ENCODE peak calls at places on chromosome 1, in five cellular contexts. One of them, this sample, is unnamed.

GRCh38 chr1:116763116-116763786 is 9.0 kb downstream of the CD2 start:
- DNase-seq in keratinocyte: no peak
- DNase-seq in PC-9: no peak
- DNase-seq in fibroblast of lung: no peak
- DNase-seq in HCT116: no peak
- DNase-seq in this sample: peak; percentile 20

GRCh38 chr1:211036701-211037494 is 97.0 kb downstream of the KCNH1 start:
- DNase-seq in keratinocyte: peak; percentile 13
- DNase-seq in HCT116: peak; percentile 64
- DNase-seq in PC-9: peak; percentile 54
- DNase-seq in fibroblast of lung: peak; percentile 97
- DNase-seq in this sample: peak; percentile 20

GRCh38 chr1:78673120-78673519 is 23.5 kb downstream of the IFI44 start:
- DNase-seq in fibroblast of lung: no peak
- DNase-seq in keratinocyte: no peak
- DNase-seq in PC-9: no peak
- DNase-seq in HCT116: no peak
- DNase-seq in this sample: peak; percentile 21

GRCh38 chr1:169893645-169894423 is at the start of gene SCYL3:
- DNase-seq in keratinocyte: peak; percentile 81
- DNase-seq in HCT116: peak; percentile 97
- DNase-seq in fibroblast of lung: peak; percentile 98
- DNase-seq in PC-9: peak; percentile 89
- DNase-seq in this sample: peak; percentile 97

GRCh38 chr1:33280091-33280661 is 23.9 kb downstream of the ZNF362 start:
- DNase-seq in keratinocyte: no peak
- DNase-seq in HCT116: no peak
- DNase-seq in fibroblast of lung: no peak
- DNase-seq in PC-9: no peak
- DNase-seq in this sample: no peak

GRCh38 chr1:18448889-18449288 is 31.8 kb upstream of the KLHDC7A start:
- DNase-seq in PC-9: no peak
- DNase-seq in fibroblast of lung: no peak
- DNase-seq in HCT116: no peak
- DNase-seq in keratinocyte: no peak
- DNase-seq in this sample: no peak

GRCh38 chr1:35691080-35691479 is 27.6 kb downstream of the C1orf216 start:
- DNase-seq in keratinocyte: no peak
- DNase-seq in fibroblast of lung: no peak
- DNase-seq in PC-9: no peak
- DNase-seq in HCT116: no peak
- DNase-seq in this sample: no peak

GRCh38 chr1:48262001-48262400 is 39.5 kb downstream of the SLC5A9 start:
- DNase-seq in keratinocyte: no peak
- DNase-seq in HCT116: no peak
- DNase-seq in fibroblast of lung: no peak
- DNase-seq in PC-9: no peak
- DNase-seq in this sample: no peak

GRCh38 chr1:21325231-21325718 is 35.0 kb upstream of the ECE1 start:
- DNase-seq in HCT116: no peak
- DNase-seq in fibroblast of lung: no peak
- DNase-seq in keratinocyte: no peak
- DNase-seq in PC-9: no peak
- DNase-seq in this sample: no peak

GRCh38 chr1:224592636-224593579 is 23.2 kb upstream of the CNIH3 start:
- DNase-seq in keratinocyte: peak; percentile 36
- DNase-seq in fibroblast of lung: peak; percentile 97
- DNase-seq in PC-9: no peak
- DNase-seq in HCT116: no peak
- DNase-seq in this sample: peak; percentile 26

GRCh38 chr1:231643333-231644237 is 17.0 kb downstream of the DISC1 start:
- DNase-seq in fibroblast of lung: no peak
- DNase-seq in HCT116: no peak
- DNase-seq in PC-9: no peak
- DNase-seq in keratinocyte: no peak
- DNase-seq in this sample: no peak

GRCh38 chr1:54188291-54188690 is 11.5 kb downstream of the CYB5RL start:
- DNase-seq in PC-9: no peak
- DNase-seq in keratinocyte: no peak
- DNase-seq in fibroblast of lung: no peak
- DNase-seq in HCT116: no peak
- DNase-seq in this sample: no peak

GRCh38 chr1:59730302-59730701 is 84.4 kb upstream of the HOOK1 start:
- DNase-seq in HCT116: no peak
- DNase-seq in keratinocyte: peak; percentile 90
- DNase-seq in PC-9: no peak
- DNase-seq in fibroblast of lung: peak; percentile 95
- DNase-seq in this sample: peak; percentile 28

GRCh38 chr1:37875833-37876232 is 16.4 kb upstream of the MTF1 start:
- DNase-seq in PC-9: peak; percentile 48
- DNase-seq in fibroblast of lung: no peak
- DNase-seq in HCT116: no peak
- DNase-seq in keratinocyte: no peak
- DNase-seq in this sample: no peak

GRCh38 chr1:160125761-160126160 is 10.2 kb downstream of the ATP1A2 start:
- DNase-seq in HCT116: no peak
- DNase-seq in fibroblast of lung: peak; percentile 58
- DNase-seq in PC-9: no peak
- DNase-seq in keratinocyte: no peak
- DNase-seq in this sample: no peak

GRCh38 chr1:226712779-226713420 is 26.2 kb downstream of the ITPKB start:
- DNase-seq in keratinocyte: no peak
- DNase-seq in PC-9: no peak
- DNase-seq in HCT116: no peak
- DNase-seq in fibroblast of lung: no peak
- DNase-seq in this sample: no peak

GRCh38 chr1:223189903-223190724 is 47.1 kb upstream of the TLR5 start:
- DNase-seq in keratinocyte: no peak
- DNase-seq in PC-9: peak; percentile 92
- DNase-seq in fibroblast of lung: peak; percentile 89
- DNase-seq in HCT116: peak; percentile 34
- DNase-seq in this sample: no peak

GRCh38 chr1:181936269-181936668 is 125.2 kb downstream of the ZNF648 start:
- DNase-seq in HCT116: no peak
- DNase-seq in keratinocyte: no peak
- DNase-seq in fibroblast of lung: no peak
- DNase-seq in PC-9: no peak
- DNase-seq in this sample: no peak

GRCh38 chr1:203287109-203287893 is 18.0 kb upstream of the BTG2 start:
- DNase-seq in PC-9: no peak
- DNase-seq in fibroblast of lung: no peak
- DNase-seq in keratinocyte: no peak
- DNase-seq in HCT116: no peak
- DNase-seq in this sample: peak; percentile 55

GRCh38 chr1:43239484-43239883 is 30.3 kb upstream of the TMEM125 start:
- DNase-seq in keratinocyte: no peak
- DNase-seq in PC-9: no peak
- DNase-seq in fibroblast of lung: no peak
- DNase-seq in HCT116: no peak
- DNase-seq in this sample: no peak

GRCh38 chr1:32309960-32310359 is 18.1 kb downstream of the HDAC1 start:
- DNase-seq in PC-9: no peak
- DNase-seq in fibroblast of lung: no peak
- DNase-seq in HCT116: no peak
- DNase-seq in keratinocyte: no peak
- DNase-seq in this sample: no peak

GRCh38 chr1:197307551-197307950 is 39.5 kb downstream of the CRB1 start:
- DNase-seq in keratinocyte: no peak
- DNase-seq in HCT116: no peak
- DNase-seq in PC-9: no peak
- DNase-seq in fibroblast of lung: no peak
- DNase-seq in this sample: peak; percentile 40

GRCh38 chr1:154353460-154353904 is 28.2 kb downstream of the ATP8B2 start:
- DNase-seq in keratinocyte: no peak
- DNase-seq in PC-9: peak; percentile 45
- DNase-seq in fibroblast of lung: peak; percentile 42
- DNase-seq in HCT116: peak; percentile 26
- DNase-seq in this sample: peak; percentile 74

GRCh38 chr1:208835781-208836180 is 591.6 kb upstream of the PLXNA2 start:
- DNase-seq in fibroblast of lung: no peak
- DNase-seq in PC-9: no peak
- DNase-seq in keratinocyte: no peak
- DNase-seq in HCT116: no peak
- DNase-seq in this sample: no peak

GRCh38 chr1:236795757-236796719 is 946 bp downstream of the MTR start:
- DNase-seq in keratinocyte: peak; percentile 4
- DNase-seq in fibroblast of lung: peak; percentile 61
- DNase-seq in HCT116: peak; percentile 7
- DNase-seq in PC-9: peak; percentile 53
- DNase-seq in this sample: peak; percentile 66

GRCh38 chr1:183002267-183002666 is 21.0 kb upstream of the LAMC1 start:
- DNase-seq in keratinocyte: no peak
- DNase-seq in PC-9: no peak
- DNase-seq in HCT116: no peak
- DNase-seq in fibroblast of lung: no peak
- DNase-seq in this sample: no peak

GRCh38 chr1:224769987-224770693 is 154.0 kb downstream of the CNIH3 start:
- DNase-seq in HCT116: no peak
- DNase-seq in PC-9: peak; percentile 63
- DNase-seq in fibroblast of lung: peak; percentile 72
- DNase-seq in keratinocyte: no peak
- DNase-seq in this sample: no peak

GRCh38 chr1:7650801-7651200 is 120.3 kb upstream of the VAMP3 start:
- DNase-seq in PC-9: no peak
- DNase-seq in keratinocyte: no peak
- DNase-seq in HCT116: no peak
- DNase-seq in fibroblast of lung: no peak
- DNase-seq in this sample: peak; percentile 73

GRCh38 chr1:203183828-203184227 is 2.7 kb downstream of the CHI3L1 start:
- DNase-seq in HCT116: no peak
- DNase-seq in fibroblast of lung: no peak
- DNase-seq in keratinocyte: no peak
- DNase-seq in PC-9: no peak
- DNase-seq in this sample: no peak

GRCh38 chr1:82578086-82578726 is 777.5 kb downstream of the ADGRL2 start:
- DNase-seq in keratinocyte: no peak
- DNase-seq in fibroblast of lung: no peak
- DNase-seq in HCT116: no peak
- DNase-seq in PC-9: no peak
- DNase-seq in this sample: no peak

GRCh38 chr1:63323866-63324778 is 1.8 kb downstream of the FOXD3 start:
- DNase-seq in keratinocyte: no peak
- DNase-seq in fibroblast of lung: no peak
- DNase-seq in PC-9: no peak
- DNase-seq in HCT116: no peak
- DNase-seq in this sample: peak; percentile 12
- TF ChIP-seq EZH2 in keratinocyte: peak; percentile 95
- TF ChIP-seq EZH2 in fibroblast of lung: peak; percentile 98
- TF ChIP-seq EZH2 in PC-9: no peak
- TF ChIP-seq EZH2 in HCT116: no peak
- TF ChIP-seq EZH2 in this sample: peak; percentile 100

GRCh38 chr1:185585770-185586169 is 148.4 kb upstream of the HMCN1 start:
- DNase-seq in PC-9: peak; percentile 63
- DNase-seq in HCT116: no peak
- DNase-seq in fibroblast of lung: no peak
- DNase-seq in keratinocyte: no peak
- DNase-seq in this sample: peak; percentile 54

GRCh38 chr1:185581961-185582725 is 152.0 kb upstream of the HMCN1 start:
- DNase-seq in PC-9: no peak
- DNase-seq in HCT116: no peak
- DNase-seq in keratinocyte: no peak
- DNase-seq in fibroblast of lung: peak; percentile 42
- DNase-seq in this sample: no peak

GRCh38 chr1:185578293-185578692 is 155.9 kb upstream of the HMCN1 start:
- DNase-seq in keratinocyte: no peak
- DNase-seq in PC-9: no peak
- DNase-seq in fibroblast of lung: no peak
- DNase-seq in HCT116: no peak
- DNase-seq in this sample: no peak

DNA sequence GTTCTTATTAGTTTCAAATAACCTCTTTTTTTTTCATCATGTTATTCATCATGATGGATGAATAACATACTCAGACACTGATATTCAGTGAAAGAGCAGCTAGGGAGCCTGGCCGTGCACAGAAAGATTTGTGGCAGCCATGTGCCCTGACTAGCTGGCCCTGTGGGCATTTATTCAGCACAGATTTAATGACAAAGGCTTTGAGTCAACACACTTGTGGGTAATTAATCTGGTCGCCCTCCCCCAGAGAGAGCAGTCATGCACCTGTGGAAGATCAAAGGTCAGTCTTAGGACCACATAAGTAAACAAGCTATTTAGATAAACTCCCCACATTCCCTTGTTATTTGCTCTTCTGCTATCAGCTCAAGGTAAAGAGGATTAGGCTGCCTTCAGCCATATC is 153.2 kb upstream of the HMCN1 start:
- DNase-seq in HCT116: no peak
- DNase-seq in fibroblast of lung: no peak
- DNase-seq in PC-9: no peak
- DNase-seq in keratinocyte: no peak
- DNase-seq in this sample: no peak
- H3K9me3 ChIP-seq in HCT116: no peaks in the 10 kb centered on the region
- H3K9me3 ChIP-seq in fibroblast of lung: no peaks in the 10 kb centered on the region
- H3K9me3 ChIP-seq in PC-9: peaks cover 7% of the 10 kb centered on the region
- H3K9me3 ChIP-seq in keratinocyte: peaks cover 7% of the 10 kb centered on the region
- H3K9me3 ChIP-seq in this sample: peaks cover 16% of the 10 kb centered on the region

GRCh38 chr1:63321788-63322247 is 549 bp upstream of the FOXD3 start:
- DNase-seq in PC-9: no peak
- DNase-seq in HCT116: no peak
- DNase-seq in fibroblast of lung: no peak
- DNase-seq in keratinocyte: no peak
- DNase-seq in this sample: no peak

GRCh38 chr1:63321061-63321787 is 1.1 kb upstream of the FOXD3 start:
- DNase-seq in fibroblast of lung: no peak
- DNase-seq in keratinocyte: no peak
- DNase-seq in PC-9: no peak
- DNase-seq in HCT116: no peak
- DNase-seq in this sample: no peak

GRCh38 chr1:63319069-63320023 is 3.0 kb upstream of the FOXD3 start:
- DNase-seq in keratinocyte: no peak
- DNase-seq in fibroblast of lung: no peak
- DNase-seq in PC-9: no peak
- DNase-seq in HCT116: no peak
- DNase-seq in this sample: no peak

GRCh38 chr1:63318255-63319068 is 3.9 kb upstream of the FOXD3 start:
- DNase-seq in fibroblast of lung: no peak
- DNase-seq in HCT116: no peak
- DNase-seq in keratinocyte: no peak
- DNase-seq in PC-9: no peak
- DNase-seq in this sample: no peak

GRCh38 chr1:63320024-63320799 is 2.2 kb upstream of the FOXD3 start:
- DNase-seq in keratinocyte: no peak
- DNase-seq in HCT116: no peak
- DNase-seq in PC-9: no peak
- DNase-seq in fibroblast of lung: no peak
- DNase-seq in this sample: peak; percentile 6
- TF ChIP-seq EZH2 in keratinocyte: peak; percentile 29
- TF ChIP-seq EZH2 in HCT116: no peak
- TF ChIP-seq EZH2 in PC-9: no peak
- TF ChIP-seq EZH2 in fibroblast of lung: peak; percentile 53
- TF ChIP-seq EZH2 in this sample: peak; percentile 99

DNA sequence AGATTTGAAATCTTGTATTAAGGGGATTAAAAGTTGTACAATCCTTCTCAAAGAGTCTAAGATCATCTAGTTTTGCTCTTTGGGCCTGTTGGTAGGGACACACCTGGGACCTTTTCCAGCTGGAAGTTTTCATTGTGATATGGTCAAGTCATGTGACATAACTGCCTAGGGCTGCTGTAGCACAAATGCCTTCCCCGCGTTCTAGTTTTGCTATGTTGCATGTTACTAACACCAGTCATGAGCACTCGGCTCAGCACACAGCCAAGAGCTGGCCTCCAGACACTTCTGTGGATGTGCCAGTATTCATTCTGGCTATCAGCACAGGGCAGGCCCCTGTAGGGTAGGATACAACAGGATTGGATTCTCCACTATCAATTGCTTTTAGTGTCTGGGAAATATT is 14.6 kb upstream of the FLG2 start:
- DNase-seq in PC-9: no peak
- DNase-seq in HCT116: no peak
- DNase-seq in fibroblast of lung: no peak
- DNase-seq in keratinocyte: no peak
- DNase-seq in this sample: no peak
- H3K9me3 ChIP-seq in PC-9: no peaks in the 10 kb centered on the region
- H3K9me3 ChIP-seq in HCT116: no peaks in the 10 kb centered on the region
- H3K9me3 ChIP-seq in fibroblast of lung: no peaks in the 10 kb centered on the region
- H3K9me3 ChIP-seq in keratinocyte: no peaks in the 10 kb centered on the region
- H3K9me3 ChIP-seq in this sample: no peaks in the 10 kb centered on the region

This sample was measured in hepatocyte.